ENCODE peak calls at places on chromosomes 5 and 9, in six cellular contexts. One of them, this sample, is unnamed.

GRCh38 chr5:15897609-15898008 is 282.0 kb downstream of the MARCHF11 start:
- DNase-seq in tibial artery: no peak
- DNase-seq in HCT116: no peak
- DNase-seq in endodermal cell: no peak
- DNase-seq in brain microvascular endothelial cell: no peak
- DNase-seq in uterus: no peak
- DNase-seq in this sample: no peak

GRCh38 chr9:8779478-8779877 is 979.9 kb upstream of the DMAC1 start:
- DNase-seq in uterus: no peak
- DNase-seq in brain microvascular endothelial cell: no peak
- DNase-seq in HCT116: no peak
- DNase-seq in endodermal cell: peak; percentile 54
- DNase-seq in tibial artery: no peak
- DNase-seq in this sample: no peak

GRCh38 chr5:86482008-86482407 is 135.7 kb upstream of the COX7C start:
- DNase-seq in uterus: no peak
- DNase-seq in tibial artery: no peak
- DNase-seq in HCT116: no peak
- DNase-seq in endodermal cell: no peak
- DNase-seq in brain microvascular endothelial cell: no peak
- DNase-seq in this sample: no peak

GRCh38 chr5:83149671-83150070 is 72.3 kb downstream of the XRCC4 start:
- DNase-seq in brain microvascular endothelial cell: peak; percentile 79
- DNase-seq in tibial artery: no peak
- DNase-seq in endodermal cell: no peak
- DNase-seq in HCT116: no peak
- DNase-seq in uterus: no peak
- DNase-seq in this sample: no peak

GRCh38 chr9:2816476-2817141 is 27.3 kb downstream of the PUM3 start:
- DNase-seq in brain microvascular endothelial cell: peak; percentile 85
- DNase-seq in uterus: no peak
- DNase-seq in tibial artery: peak; percentile 70
- DNase-seq in HCT116: no peak
- DNase-seq in endodermal cell: peak; percentile 83
- DNase-seq in this sample: no peak

GRCh38 chr5:53243403-53243802 is 133.8 kb upstream of the MOCS2 start:
- DNase-seq in HCT116: no peak
- DNase-seq in tibial artery: no peak
- DNase-seq in brain microvascular endothelial cell: no peak
- DNase-seq in uterus: no peak
- DNase-seq in endodermal cell: no peak
- DNase-seq in this sample: no peak

GRCh38 chr5:54030981-54031380 is 279.4 kb downstream of the ARL15 start:
- DNase-seq in endodermal cell: no peak
- DNase-seq in HCT116: no peak
- DNase-seq in uterus: no peak
- DNase-seq in tibial artery: no peak
- DNase-seq in brain microvascular endothelial cell: no peak
- DNase-seq in this sample: no peak

GRCh38 chr5:113090336-113091106 is 113.9 kb downstream of the DCP2 start:
- DNase-seq in tibial artery: no peak
- DNase-seq in HCT116: no peak
- DNase-seq in uterus: no peak
- DNase-seq in endodermal cell: peak; percentile 49
- DNase-seq in brain microvascular endothelial cell: no peak
- DNase-seq in this sample: no peak

GRCh38 chr5:67093259-67093658 is 103.3 kb downstream of the CD180 start:
- DNase-seq in uterus: no peak
- DNase-seq in brain microvascular endothelial cell: no peak
- DNase-seq in HCT116: no peak
- DNase-seq in tibial artery: no peak
- DNase-seq in endodermal cell: no peak
- DNase-seq in this sample: no peak

GRCh38 chr5:32153723-32154122 is 20.4 kb downstream of the GOLPH3 start:
- DNase-seq in endodermal cell: no peak
- DNase-seq in uterus: no peak
- DNase-seq in HCT116: no peak
- DNase-seq in brain microvascular endothelial cell: no peak
- DNase-seq in tibial artery: no peak
- DNase-seq in this sample: no peak

GRCh38 chr5:150613991-150614650 is 26.3 kb upstream of the SYNPO start:
- DNase-seq in brain microvascular endothelial cell: no peak
- DNase-seq in tibial artery: no peak
- DNase-seq in uterus: no peak
- DNase-seq in HCT116: no peak
- DNase-seq in endodermal cell: peak; percentile 77
- DNase-seq in this sample: no peak
- TF ChIP-seq CTCF in brain microvascular endothelial cell: peak; percentile 37
- TF ChIP-seq CTCF in tibial artery: no peak
- TF ChIP-seq CTCF in uterus: peak; percentile 12
- TF ChIP-seq CTCF in HCT116: no peak
- TF ChIP-seq CTCF in endodermal cell: peak; percentile 80
- TF ChIP-seq CTCF in this sample: no peak

GRCh38 chr5:10403829-10404228 is 37.9 kb upstream of the ROPN1L start:
- DNase-seq in uterus: no peak
- DNase-seq in brain microvascular endothelial cell: no peak
- DNase-seq in tibial artery: no peak
- DNase-seq in HCT116: no peak
- DNase-seq in endodermal cell: no peak
- DNase-seq in this sample: no peak

GRCh38 chr5:10400411-10400810 is 41.3 kb upstream of the ROPN1L start:
- DNase-seq in endodermal cell: no peak
- DNase-seq in tibial artery: no peak
- DNase-seq in brain microvascular endothelial cell: no peak
- DNase-seq in HCT116: no peak
- DNase-seq in uterus: no peak
- DNase-seq in this sample: no peak

GRCh38 chr5:10401499-10401898 is 40.2 kb upstream of the ROPN1L start:
- DNase-seq in uterus: no peak
- DNase-seq in endodermal cell: no peak
- DNase-seq in brain microvascular endothelial cell: no peak
- DNase-seq in tibial artery: no peak
- DNase-seq in HCT116: no peak
- DNase-seq in this sample: no peak

GRCh38 chr5:10399839-10400238 is 41.8 kb upstream of the ROPN1L start:
- DNase-seq in brain microvascular endothelial cell: no peak
- DNase-seq in tibial artery: no peak
- DNase-seq in HCT116: no peak
- DNase-seq in endodermal cell: no peak
- DNase-seq in uterus: no peak
- DNase-seq in this sample: no peak

GRCh38 chr5:10400834-10401233 is 40.8 kb upstream of the ROPN1L start:
- DNase-seq in endodermal cell: no peak
- DNase-seq in brain microvascular endothelial cell: no peak
- DNase-seq in tibial artery: peak; percentile 30
- DNase-seq in HCT116: no peak
- DNase-seq in uterus: peak; percentile 27
- DNase-seq in this sample: no peak
- H3K27ac ChIP-seq in endodermal cell: no peak overlapping the region
- H3K27ac ChIP-seq in brain microvascular endothelial cell: no peak overlapping the region
- H3K27ac ChIP-seq in tibial artery: peak overlapping the region; percentile 13
- H3K27ac ChIP-seq in HCT116: no peak overlapping the region
- H3K27ac ChIP-seq in uterus: peak overlapping the region; percentile 31
- H3K27ac ChIP-seq in this sample: peak overlapping the region; percentile 90

GRCh38 chr9:132708769-132709168 is 38.5 kb downstream of the GTF3C4 start:
- DNase-seq in HCT116: no peak
- DNase-seq in brain microvascular endothelial cell: no peak
- DNase-seq in tibial artery: no peak
- DNase-seq in uterus: no peak
- DNase-seq in endodermal cell: no peak
- DNase-seq in this sample: no peak
- H3K27me3 ChIP-seq in HCT116: no peaks in the 10 kb centered on the region
- H3K27me3 ChIP-seq in brain microvascular endothelial cell: peaks cover 2% of the 10 kb centered on the region
- H3K27me3 ChIP-seq in tibial artery: no peaks in the 10 kb centered on the region
- H3K27me3 ChIP-seq in uterus: no peaks in the 10 kb centered on the region
- H3K27me3 ChIP-seq in endodermal cell: no peaks in the 10 kb centered on the region
- H3K27me3 ChIP-seq in this sample: no peaks in the 10 kb centered on the region

GRCh38 chr9:4666042-4666699 is at the start of gene SPATA6L:
- DNase-seq in brain microvascular endothelial cell: no peak
- DNase-seq in uterus: peak; percentile 73
- DNase-seq in endodermal cell: peak; percentile 66
- DNase-seq in tibial artery: peak; percentile 65
- DNase-seq in HCT116: no peak
- DNase-seq in this sample: peak; percentile 82

GRCh38 chr9:4665357-4665756 is 923 bp downstream of the SPATA6L start:
- DNase-seq in HCT116: no peak
- DNase-seq in uterus: no peak
- DNase-seq in brain microvascular endothelial cell: no peak
- DNase-seq in tibial artery: no peak
- DNase-seq in endodermal cell: no peak
- DNase-seq in this sample: no peak

GRCh38 chr9:4662989-4663792 is 1.1 kb downstream of the PLPP6 start:
- DNase-seq in HCT116: no peak
- DNase-seq in tibial artery: no peak
- DNase-seq in endodermal cell: no peak
- DNase-seq in brain microvascular endothelial cell: no peak
- DNase-seq in uterus: no peak
- DNase-seq in this sample: no peak

GRCh38 chr9:4662108-4662988 is at the start of gene PLPP6:
- DNase-seq in brain microvascular endothelial cell: peak; percentile 64
- DNase-seq in uterus: peak; percentile 87
- DNase-seq in HCT116: peak; percentile 80
- DNase-seq in tibial artery: peak; percentile 92
- DNase-seq in endodermal cell: peak; percentile 98
- DNase-seq in this sample: peak; percentile 83

GRCh38 chr9:4663956-4664355 is 1.9 kb downstream of the PLPP6 start:
- DNase-seq in brain microvascular endothelial cell: no peak
- DNase-seq in uterus: no peak
- DNase-seq in endodermal cell: no peak
- DNase-seq in HCT116: no peak
- DNase-seq in tibial artery: no peak
- DNase-seq in this sample: no peak
- TF ChIP-seq CTCF in brain microvascular endothelial cell: no peak
- TF ChIP-seq CTCF in uterus: no peak
- TF ChIP-seq CTCF in endodermal cell: no peak
- TF ChIP-seq CTCF in HCT116: no peak
- TF ChIP-seq CTCF in tibial artery: no peak
- TF ChIP-seq CTCF in this sample: no peak

This sample was measured in dorsolateral prefrontal cortex.